ENCODE peak calls at places on chromosomes 13 and 19, in eight cellular contexts. One of them, this sample, is unnamed.

GRCh38 chr13:43114504-43114903 is 91.1 kb downstream of the DNAJC15 start:
- DNase-seq in stimulated activated CD8-positive, alpha-beta memory T cell treated with anti-CD3 and anti-CD28 coated beads, Interleukin-15, amount 100 ng/mL, for 48 hours: no peak
- DNase-seq in hypothalamus: no peak
- DNase-seq in amygdala: no peak
- DNase-seq in GM19239: no peak
- DNase-seq in stimulated activated CD4-positive, alpha-beta T cell treated with anti-CD3 and anti-CD28 coated beads, Interleukin-2, amount 100 ng/mL, for 48 hours: no peak
- DNase-seq in frontal cortex: no peak
- DNase-seq in activated naive CD4-positive, alpha-beta T cell treated with Interleukin-2 at 50 U/mL for 16 hours: no peak
- DNase-seq in this sample: no peak

GRCh38 chr13:41453620-41454019 is 3.7 kb upstream of the RGCC start:
- DNase-seq in stimulated activated CD8-positive, alpha-beta memory T cell treated with anti-CD3 and anti-CD28 coated beads, Interleukin-15, amount 100 ng/mL, for 48 hours: no peak
- DNase-seq in hypothalamus: no peak
- DNase-seq in amygdala: no peak
- DNase-seq in GM19239: no peak
- DNase-seq in stimulated activated CD4-positive, alpha-beta T cell treated with anti-CD3 and anti-CD28 coated beads, Interleukin-2, amount 100 ng/mL, for 48 hours: no peak
- DNase-seq in frontal cortex: no peak
- DNase-seq in activated naive CD4-positive, alpha-beta T cell treated with Interleukin-2 at 50 U/mL for 16 hours: no peak
- DNase-seq in this sample: no peak

GRCh38 chr19:2315818-2316353 is 7.9 kb upstream of the LINGO3 start:
- DNase-seq in stimulated activated CD8-positive, alpha-beta memory T cell treated with anti-CD3 and anti-CD28 coated beads, Interleukin-15, amount 100 ng/mL, for 48 hours: no peak
- DNase-seq in hypothalamus: peak
- DNase-seq in amygdala: peak
- DNase-seq in GM19239: no peak
- DNase-seq in stimulated activated CD4-positive, alpha-beta T cell treated with anti-CD3 and anti-CD28 coated beads, Interleukin-2, amount 100 ng/mL, for 48 hours: no peak
- DNase-seq in frontal cortex: peak
- DNase-seq in activated naive CD4-positive, alpha-beta T cell treated with Interleukin-2 at 50 U/mL for 16 hours: no peak
- DNase-seq in this sample: peak

GRCh38 chr13:75076476-75076875 is 405.5 kb downstream of the TBC1D4 start:
- DNase-seq in stimulated activated CD8-positive, alpha-beta memory T cell treated with anti-CD3 and anti-CD28 coated beads, Interleukin-15, amount 100 ng/mL, for 48 hours: no peak
- DNase-seq in hypothalamus: no peak
- DNase-seq in amygdala: no peak
- DNase-seq in GM19239: no peak
- DNase-seq in stimulated activated CD4-positive, alpha-beta T cell treated with anti-CD3 and anti-CD28 coated beads, Interleukin-2, amount 100 ng/mL, for 48 hours: no peak
- DNase-seq in frontal cortex: no peak
- DNase-seq in activated naive CD4-positive, alpha-beta T cell treated with Interleukin-2 at 50 U/mL for 16 hours: no peak
- DNase-seq in this sample: no peak

GRCh38 chr13:84630486-84630885 is 748.2 kb upstream of the SLITRK1 start:
- DNase-seq in stimulated activated CD8-positive, alpha-beta memory T cell treated with anti-CD3 and anti-CD28 coated beads, Interleukin-15, amount 100 ng/mL, for 48 hours: no peak
- DNase-seq in hypothalamus: no peak
- DNase-seq in amygdala: no peak
- DNase-seq in GM19239: no peak
- DNase-seq in stimulated activated CD4-positive, alpha-beta T cell treated with anti-CD3 and anti-CD28 coated beads, Interleukin-2, amount 100 ng/mL, for 48 hours: no peak
- DNase-seq in frontal cortex: no peak
- DNase-seq in activated naive CD4-positive, alpha-beta T cell treated with Interleukin-2 at 50 U/mL for 16 hours: no peak
- DNase-seq in this sample: no peak

GRCh38 chr19:53076984-53077383 is 26.2 kb downstream of the ZNF160 start:
- DNase-seq in stimulated activated CD8-positive, alpha-beta memory T cell treated with anti-CD3 and anti-CD28 coated beads, Interleukin-15, amount 100 ng/mL, for 48 hours: no peak
- DNase-seq in hypothalamus: peak
- DNase-seq in amygdala: peak
- DNase-seq in GM19239: no peak
- DNase-seq in stimulated activated CD4-positive, alpha-beta T cell treated with anti-CD3 and anti-CD28 coated beads, Interleukin-2, amount 100 ng/mL, for 48 hours: no peak
- DNase-seq in frontal cortex: no peak
- DNase-seq in activated naive CD4-positive, alpha-beta T cell treated with Interleukin-2 at 50 U/mL for 16 hours: no peak
- DNase-seq in this sample: peak

GRCh38 chr19:30625947-30626346 is 253.8 kb downstream of the ZNF536 start:
- DNase-seq in stimulated activated CD8-positive, alpha-beta memory T cell treated with anti-CD3 and anti-CD28 coated beads, Interleukin-15, amount 100 ng/mL, for 48 hours: no peak
- DNase-seq in hypothalamus: no peak
- DNase-seq in amygdala: no peak
- DNase-seq in GM19239: no peak
- DNase-seq in stimulated activated CD4-positive, alpha-beta T cell treated with anti-CD3 and anti-CD28 coated beads, Interleukin-2, amount 100 ng/mL, for 48 hours: no peak
- DNase-seq in frontal cortex: no peak
- DNase-seq in activated naive CD4-positive, alpha-beta T cell treated with Interleukin-2 at 50 U/mL for 16 hours: no peak
- DNase-seq in this sample: no peak

GRCh38 chr19:1860133-1860775 is 3.1 kb downstream of the KLF16 start:
- DNase-seq in stimulated activated CD8-positive, alpha-beta memory T cell treated with anti-CD3 and anti-CD28 coated beads, Interleukin-15, amount 100 ng/mL, for 48 hours: no peak
- DNase-seq in hypothalamus: peak
- DNase-seq in amygdala: peak
- DNase-seq in GM19239: no peak
- DNase-seq in stimulated activated CD4-positive, alpha-beta T cell treated with anti-CD3 and anti-CD28 coated beads, Interleukin-2, amount 100 ng/mL, for 48 hours: peak
- DNase-seq in frontal cortex: no peak
- DNase-seq in activated naive CD4-positive, alpha-beta T cell treated with Interleukin-2 at 50 U/mL for 16 hours: peak
- DNase-seq in this sample: peak

GRCh38 chr19:3146677-3147100 is 10.9 kb downstream of the GNA15 start:
- DNase-seq in stimulated activated CD8-positive, alpha-beta memory T cell treated with anti-CD3 and anti-CD28 coated beads, Interleukin-15, amount 100 ng/mL, for 48 hours: peak
- DNase-seq in hypothalamus: no peak
- DNase-seq in amygdala: no peak
- DNase-seq in GM19239: no peak
- DNase-seq in stimulated activated CD4-positive, alpha-beta T cell treated with anti-CD3 and anti-CD28 coated beads, Interleukin-2, amount 100 ng/mL, for 48 hours: peak
- DNase-seq in frontal cortex: no peak
- DNase-seq in activated naive CD4-positive, alpha-beta T cell treated with Interleukin-2 at 50 U/mL for 16 hours: peak
- DNase-seq in this sample: peak

GRCh38 chr13:101382086-101382485 is 34.2 kb downstream of the NALCN start:
- DNase-seq in stimulated activated CD8-positive, alpha-beta memory T cell treated with anti-CD3 and anti-CD28 coated beads, Interleukin-15, amount 100 ng/mL, for 48 hours: no peak
- DNase-seq in hypothalamus: no peak
- DNase-seq in amygdala: no peak
- DNase-seq in GM19239: no peak
- DNase-seq in stimulated activated CD4-positive, alpha-beta T cell treated with anti-CD3 and anti-CD28 coated beads, Interleukin-2, amount 100 ng/mL, for 48 hours: no peak
- DNase-seq in frontal cortex: no peak
- DNase-seq in activated naive CD4-positive, alpha-beta T cell treated with Interleukin-2 at 50 U/mL for 16 hours: no peak
- DNase-seq in this sample: no peak

GRCh38 chr19:13024126-13024957 is 29.1 kb downstream of the NFIX start:
- DNase-seq in stimulated activated CD8-positive, alpha-beta memory T cell treated with anti-CD3 and anti-CD28 coated beads, Interleukin-15, amount 100 ng/mL, for 48 hours: no peak
- DNase-seq in hypothalamus: no peak
- DNase-seq in amygdala: peak
- DNase-seq in GM19239: no peak
- DNase-seq in stimulated activated CD4-positive, alpha-beta T cell treated with anti-CD3 and anti-CD28 coated beads, Interleukin-2, amount 100 ng/mL, for 48 hours: no peak
- DNase-seq in frontal cortex: no peak
- DNase-seq in activated naive CD4-positive, alpha-beta T cell treated with Interleukin-2 at 50 U/mL for 16 hours: no peak
- DNase-seq in this sample: no peak

GRCh38 chr19:16457195-16457953 is 14.4 kb downstream of the EPS15L1 start:
- DNase-seq in stimulated activated CD8-positive, alpha-beta memory T cell treated with anti-CD3 and anti-CD28 coated beads, Interleukin-15, amount 100 ng/mL, for 48 hours: no peak
- DNase-seq in hypothalamus: peak
- DNase-seq in amygdala: no peak
- DNase-seq in GM19239: no peak
- DNase-seq in stimulated activated CD4-positive, alpha-beta T cell treated with anti-CD3 and anti-CD28 coated beads, Interleukin-2, amount 100 ng/mL, for 48 hours: no peak
- DNase-seq in frontal cortex: no peak
- DNase-seq in activated naive CD4-positive, alpha-beta T cell treated with Interleukin-2 at 50 U/mL for 16 hours: peak
- DNase-seq in this sample: peak

GRCh38 chr13:26037302-26037701 is 14.5 kb downstream of the SHISA2 start:
- DNase-seq in stimulated activated CD8-positive, alpha-beta memory T cell treated with anti-CD3 and anti-CD28 coated beads, Interleukin-15, amount 100 ng/mL, for 48 hours: no peak
- DNase-seq in hypothalamus: peak
- DNase-seq in amygdala: peak
- DNase-seq in GM19239: no peak
- DNase-seq in stimulated activated CD4-positive, alpha-beta T cell treated with anti-CD3 and anti-CD28 coated beads, Interleukin-2, amount 100 ng/mL, for 48 hours: no peak
- DNase-seq in frontal cortex: no peak
- DNase-seq in activated naive CD4-positive, alpha-beta T cell treated with Interleukin-2 at 50 U/mL for 16 hours: peak
- DNase-seq in this sample: no peak

GRCh38 chr13:32259116-32259515 is 56.0 kb downstream of the ZAR1L start:
- DNase-seq in stimulated activated CD8-positive, alpha-beta memory T cell treated with anti-CD3 and anti-CD28 coated beads, Interleukin-15, amount 100 ng/mL, for 48 hours: no peak
- DNase-seq in hypothalamus: no peak
- DNase-seq in amygdala: no peak
- DNase-seq in GM19239: no peak
- DNase-seq in stimulated activated CD4-positive, alpha-beta T cell treated with anti-CD3 and anti-CD28 coated beads, Interleukin-2, amount 100 ng/mL, for 48 hours: no peak
- DNase-seq in frontal cortex: no peak
- DNase-seq in activated naive CD4-positive, alpha-beta T cell treated with Interleukin-2 at 50 U/mL for 16 hours: no peak
- DNase-seq in this sample: peak

GRCh38 chr13:43783820-43784219 is 3.0 kb downstream of the ENOX1 start:
- DNase-seq in stimulated activated CD8-positive, alpha-beta memory T cell treated with anti-CD3 and anti-CD28 coated beads, Interleukin-15, amount 100 ng/mL, for 48 hours: no peak
- DNase-seq in hypothalamus: no peak
- DNase-seq in amygdala: no peak
- DNase-seq in GM19239: no peak
- DNase-seq in stimulated activated CD4-positive, alpha-beta T cell treated with anti-CD3 and anti-CD28 coated beads, Interleukin-2, amount 100 ng/mL, for 48 hours: no peak
- DNase-seq in frontal cortex: peak
- DNase-seq in activated naive CD4-positive, alpha-beta T cell treated with Interleukin-2 at 50 U/mL for 16 hours: no peak
- DNase-seq in this sample: no peak

GRCh38 chr19:18793144-18794028 is 2.3 kb upstream of the COMP start:
- DNase-seq in stimulated activated CD8-positive, alpha-beta memory T cell treated with anti-CD3 and anti-CD28 coated beads, Interleukin-15, amount 100 ng/mL, for 48 hours: no peak
- DNase-seq in hypothalamus: no peak
- DNase-seq in amygdala: no peak
- DNase-seq in GM19239: no peak
- DNase-seq in stimulated activated CD4-positive, alpha-beta T cell treated with anti-CD3 and anti-CD28 coated beads, Interleukin-2, amount 100 ng/mL, for 48 hours: no peak
- DNase-seq in frontal cortex: no peak
- DNase-seq in activated naive CD4-positive, alpha-beta T cell treated with Interleukin-2 at 50 U/mL for 16 hours: no peak
- DNase-seq in this sample: no peak